ENCODE peak calls at places on chromosomes 7 and 10, in four cellular contexts. N is endothelial cell of umbilical vein, T is GM23338, S is pancreas. Y is an unnamed sample.

GRCh38 chr7:143016996-143017395 is 9.9 kb downstream of the OR9A2 start:
- DNase-seq in N (no peak), S (no peak), T (no peak), Y (no peak)

GRCh38 chr7:65307651-65308299 is 65.9 kb upstream of the ZNF92 start:
- DNase-seq in N (peak; percentile 68), S (peak; percentile 50), T (peak; percentile 91), Y (peak; percentile 47)

GRCh38 chr10:112962343-112962742 is 12.3 kb downstream of the TCF7L2 start:
- DNase-seq in S (no peak), T (no peak), N (no peak), Y (no peak)

GRCh38 chr7:2520131-2520807 is 695 bp downstream of the LFNG start:
- DNase-seq in S (peak; percentile 62), N (no peak), T (peak; percentile 47), Y (no peak)

GRCh38 chr10:127903789-127904188 is 3.1 kb upstream of the PTPRE start:
- DNase-seq in T (no peak), S (no peak), N (no peak), Y (no peak)

GRCh38 chr7:129872054-129872453 is 80.7 kb downstream of the UBE2H start:
- DNase-seq in S (no peak), T (no peak), N (no peak), Y (peak; percentile 35)

GRCh38 chr7:119664601-119665000 is 608.4 kb upstream of the KCND2 start:
- DNase-seq in T (no peak), S (no peak), N (peak; percentile 79), Y (peak; percentile 55)

GRCh38 chr10:50275650-50276235 is 24.4 kb upstream of the ASAH2 start:
- DNase-seq in T (peak; percentile 51), S (peak; percentile 50), N (peak; percentile 39), Y (peak; percentile 37)

GRCh38 chr10:24334279-24334922 is 125.5 kb downstream of the KIAA1217 start:
- DNase-seq in T (no peak), N (no peak), S (no peak), Y (no peak)

GRCh38 chr10:21976739-21977138 is 26.8 kb downstream of the DNAJC1 start:
- DNase-seq in T (peak; percentile 73), S (no peak), N (no peak), Y (no peak)

GRCh38 chr10:29105516-29106215 is 183.2 kb upstream of the LYZL1 start:
- DNase-seq in S (no peak), N (peak; percentile 20), T (no peak), Y (peak; percentile 66)

GRCh38 chr7:85285502-85285901 is 98.6 kb upstream of the SEMA3D start:
- DNase-seq in S (no peak), N (no peak), T (no peak), Y (no peak)

GRCh38 chr10:132152896-132153580 is 33.7 kb upstream of the DPYSL4 start:
- DNase-seq in S (no peak), T (no peak), N (no peak), Y (no peak)

GRCh38 chr7:38393874-38394273 is 120.4 kb upstream of the TARP start:
- DNase-seq in T (no peak), N (no peak), S (no peak), Y (no peak)

GRCh38 chr7:152178405-152179058 is 153.1 kb downstream of the GALNT11 start:
- DNase-seq in N (peak; percentile 11), T (no peak), S (no peak), Y (no peak)

GRCh38 chr7:127581716-127582115 is 3.7 kb downstream of the GCC1 start:
- DNase-seq in T (no peak), N (no peak), S (no peak), Y (no peak)

GRCh38 chr7:130201796-130202195 is 3.4 kb downstream of the TMEM209 start:
- DNase-seq in T (no peak), N (no peak), S (no peak), Y (no peak)

GRCh38 chr7:68963547-68963946 is 634.7 kb upstream of the AUTS2 start:
- DNase-seq in T (no peak), N (no peak), S (no peak), Y (peak; percentile 4)

GRCh38 chr7:113917840-113918239 is 969 bp downstream of the PPP1R3A start:
- DNase-seq in N (no peak), T (no peak), S (no peak), Y (no peak)

GRCh38 chr7:33710608-33711007 is 194.7 kb upstream of the BMPER start:
- DNase-seq in T (no peak), S (no peak), N (no peak), Y (no peak)

GRCh38 chr10:33657154-33657900 is 322.9 kb upstream of the NRP1 start:
- DNase-seq in T (no peak), N (peak; percentile 37), S (no peak), Y (no peak)

GRCh38 chr7:104267701-104268368 is 60.0 kb upstream of the ORC5 start:
- DNase-seq in S (no peak), T (peak; percentile 14), N (peak; percentile 28), Y (peak; percentile 40)

GRCh38 chr10:116765549-116766162 is 23.3 kb upstream of the HSPA12A start:
- DNase-seq in N (peak; percentile 8), S (peak; percentile 36), T (peak; percentile 79), Y (no peak)

GRCh38 chr7:98913612-98914011 is 35.3 kb downstream of the TRRAP start:
- DNase-seq in N (no peak), S (no peak), T (no peak), Y (peak; percentile 5)

GRCh38 chr7:118627467-118627866 is 403.0 kb downstream of the ANKRD7 start:
- DNase-seq in S (no peak), T (no peak), N (no peak), Y (no peak)

GRCh38 chr10:454860-455259 is 234.6 kb downstream of the DIP2C start:
- DNase-seq in N (peak; percentile 67), S (peak; percentile 35), T (no peak), Y (peak; percentile 86)

GRCh38 chr10:89699581-89700064 is 1.8 kb upstream of the KIF20B start:
- DNase-seq in S (no peak), N (no peak), T (no peak), Y (no peak)

GRCh38 chr10:29757551-29758297 is 123.0 kb upstream of the SVIL start:
- DNase-seq in S (peak; percentile 39), T (no peak), N (peak; percentile 83), Y (peak; percentile 92)

GRCh38 chr10:6763417-6763816 is 183.3 kb upstream of the PRKCQ start:
- DNase-seq in S (no peak), N (no peak), T (peak; percentile 48), Y (no peak)

GRCh38 chr10:31083765-31084184 is 52.1 kb upstream of the ZNF438 start:
- DNase-seq in T (peak; percentile 81), N (peak; percentile 43), S (peak; percentile 23), Y (peak; percentile 67)

GRCh38 chr10:4131407-4132215 is 346.6 kb upstream of the KLF6 start:
- DNase-seq in N (peak; percentile 86), T (no peak), S (no peak), Y (peak; percentile 79)

GRCh38 chr10:7264313-7264741 is 146.5 kb downstream of the SFMBT2 start:
- DNase-seq in N (peak; percentile 51), T (no peak), S (no peak), Y (peak; percentile 10)

GRCh38 chr10:121753726-121754476 is 155.7 kb upstream of the FGFR2 start:
- DNase-seq in S (no peak), T (peak; percentile 43), N (peak; percentile 88), Y (peak; percentile 98)

GRCh38 chr10:112755446-112756117 is 194.5 kb upstream of the TCF7L2 start:
- DNase-seq in N (no peak), S (no peak), T (no peak), Y (no peak)

GRCh38 chr10:62813981-62814380 is 2.2 kb downstream of the EGR2 start:
- DNase-seq in N (no peak), S (no peak), T (no peak), Y (no peak)

GRCh38 chr10:122341141-122341810 is 33.2 kb upstream of the PLEKHA1 start:
- DNase-seq in T (no peak), N (no peak), S (peak; percentile 49), Y (no peak)

GRCh38 chr7:28536259-28536658 is 123.9 kb downstream of the CREB5 start:
- DNase-seq in S (no peak), N (no peak), T (peak; percentile 88), Y (peak; percentile 17)

GRCh38 chr7:50795831-50796230 is 13.1 kb upstream of the GRB10 start:
- DNase-seq in S (peak; percentile 53), T (no peak), N (no peak), Y (no peak)
- TF ChIP-seq CTCF in S (no peak), T (no peak), N (peak; percentile 13), Y (peak; percentile 22)

GRCh38 chr7:18952846-18953245 is 164.6 kb downstream of the TWIST1 start:
- DNase-seq in N (no peak), S (no peak), T (no peak), Y (no peak)
- H3K27me3 ChIP-seq in N (no peaks in the 10 kb centered on the region), S (no peaks in the 10 kb centered on the region), T (no peaks in the 10 kb centered on the region), Y (no peaks in the 10 kb centered on the region)

DNA sequence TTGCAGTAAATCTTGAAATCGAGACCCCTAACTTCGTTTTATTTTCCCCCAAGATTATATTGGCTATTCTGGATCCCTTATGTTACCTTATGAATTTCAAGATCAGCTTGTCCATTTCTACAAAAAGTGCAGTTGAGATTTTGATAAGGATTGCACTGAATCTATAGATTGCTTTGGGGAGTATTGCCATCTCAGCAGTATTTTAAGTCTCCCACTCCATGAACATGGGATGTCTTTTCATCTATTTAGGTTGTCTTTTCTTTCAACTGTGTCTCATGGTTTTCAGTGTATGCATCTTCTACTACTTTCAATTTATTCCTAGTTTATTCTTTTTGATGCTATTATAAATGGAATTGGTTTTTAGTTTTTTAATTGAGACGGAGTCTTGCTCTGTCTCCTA is 89.6 kb downstream of the EZH2 start:
- DNase-seq in T (no peak), S (no peak), N (no peak), Y (no peak)
- H3K36me3 ChIP-seq in T (peaks cover 63% of the 10 kb centered on the region), S (peaks cover 73% of the 10 kb centered on the region), N (peaks cover 27% of the 10 kb centered on the region), Y (peaks cover 16% of the 10 kb centered on the region)

GRCh38 chr7:16668049-16668858 is 22.3 kb downstream of the BZW2 start:
- DNase-seq in T (peak; percentile 40), N (no peak), S (peak; percentile 37), Y (peak; percentile 100)
- TF ChIP-seq CTCF in T (no peak), N (no peak), S (no peak), Y (peak; percentile 8)

DNA sequence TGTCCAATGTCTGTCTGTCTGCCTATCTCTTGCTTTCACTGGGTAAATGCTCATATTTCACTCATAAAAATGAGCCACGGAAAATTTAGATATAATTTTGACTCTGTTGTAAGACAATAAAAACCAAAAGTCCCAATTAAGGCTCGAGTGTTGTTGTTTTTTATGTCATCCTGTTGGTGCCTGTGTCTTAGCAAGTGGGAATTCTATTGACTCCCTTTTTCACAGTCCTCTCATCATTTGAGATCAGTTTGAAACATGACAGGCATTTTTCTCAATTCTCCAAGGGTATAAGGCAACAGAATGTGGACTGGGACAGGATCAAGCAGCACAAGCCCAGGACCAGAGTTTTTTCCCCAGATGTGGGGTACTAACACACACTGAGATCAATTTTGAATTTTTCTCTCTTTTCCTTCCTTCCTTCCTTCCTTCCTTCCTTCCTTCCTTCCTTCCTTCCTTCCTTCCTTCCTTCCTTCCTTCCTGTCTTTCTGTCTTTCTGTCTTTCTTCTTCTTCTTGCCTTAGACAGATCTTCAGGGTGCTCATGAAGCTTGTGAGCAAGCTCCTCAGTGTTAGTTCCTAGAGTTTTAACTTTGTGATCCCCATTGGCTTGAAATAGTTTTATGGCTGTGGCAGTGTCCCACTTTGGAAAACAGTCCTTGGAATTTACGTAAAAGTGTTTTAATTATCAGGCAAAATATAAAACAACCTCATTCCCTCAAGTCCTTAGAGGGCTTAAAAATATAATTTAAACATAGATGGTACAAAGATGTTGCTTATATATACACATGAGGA is 3.2 kb upstream of the NEUROD6 start:
- DNase-seq in S (no peak), N (no peak), T (no peak), Y (no peak)
- H3K27me3 ChIP-seq in S (no peaks in the 10 kb centered on the region), N (peaks cover 1% of the 10 kb centered on the region), T (no peaks in the 10 kb centered on the region), Y (no peaks in the 10 kb centered on the region)

GRCh38 chr7:47386273-47386820 is 195.6 kb downstream of the TNS3 start:
- DNase-seq in T (no peak), N (no peak), S (no peak), Y (no peak)
- H3K36me3 ChIP-seq in T (no peaks in the 10 kb centered on the region), N (no peaks in the 10 kb centered on the region), S (peaks cover 21% of the 10 kb centered on the region), Y (peaks cover 1% of the 10 kb centered on the region)

GRCh38 chr7:24381919-24382505 is 98.0 kb downstream of the NPY start:
- DNase-seq in S (no peak), T (peak; percentile 59), N (no peak), Y (peak; percentile 43)
- TF ChIP-seq CTCF in S (no peak), T (peak; percentile 68), N (peak; percentile 16), Y (peak; percentile 63)

Y was measured in bronchial epithelial cell.